ENCODE peak calls at places on chromosomes 6 and 20, in four cellular contexts. One of them, this sample, is unnamed.

GRCh38 chr20:14470977-14471642 is 133.7 kb upstream of the FLRT3 start:
- DNase-seq in fibroblast of lung: no peak
- DNase-seq in colonic mucosa: no peak
- DNase-seq in PC-3: no peak
- DNase-seq in this sample: no peak

GRCh38 chr20:51469578-51470520 is 72.7 kb downstream of the NFATC2 start:
- DNase-seq in fibroblast of lung: no peak
- DNase-seq in colonic mucosa: no peak
- DNase-seq in PC-3: no peak
- DNase-seq in this sample: no peak

GRCh38 chr6:36826520-36827227 is 12.6 kb downstream of the CPNE5 start:
- DNase-seq in fibroblast of lung: no peak
- DNase-seq in colonic mucosa: no peak
- DNase-seq in PC-3: no peak
- DNase-seq in this sample: peak; percentile 29

GRCh38 chr20:43322851-43323250 is 133.1 kb upstream of the PTPRT start:
- DNase-seq in fibroblast of lung: no peak
- DNase-seq in colonic mucosa: peak; percentile 21
- DNase-seq in PC-3: no peak
- DNase-seq in this sample: peak; percentile 27

GRCh38 chr6:27684264-27685211 is 211.6 kb upstream of the ZNF184 start:
- DNase-seq in fibroblast of lung: peak; percentile 92
- DNase-seq in colonic mucosa: peak; percentile 63
- DNase-seq in PC-3: peak; percentile 95
- DNase-seq in this sample: peak; percentile 81

GRCh38 chr20:5191829-5192569 is 65.2 kb downstream of the CDS2 start:
- DNase-seq in fibroblast of lung: peak; percentile 67
- DNase-seq in colonic mucosa: peak; percentile 43
- DNase-seq in PC-3: peak; percentile 82
- DNase-seq in this sample: peak; percentile 81

GRCh38 chr20:53660947-53661381 is 67.3 kb upstream of the ZNF217 start:
- DNase-seq in fibroblast of lung: no peak
- DNase-seq in colonic mucosa: no peak
- DNase-seq in PC-3: no peak
- DNase-seq in this sample: peak; percentile 41

GRCh38 chr20:20743511-20744169 is 31.2 kb upstream of the RALGAPA2 start:
- DNase-seq in fibroblast of lung: peak; percentile 5
- DNase-seq in colonic mucosa: peak; percentile 67
- DNase-seq in PC-3: no peak
- DNase-seq in this sample: no peak

GRCh38 chr6:156919819-156920379 is 142.7 kb downstream of the ARID1B start:
- DNase-seq in fibroblast of lung: no peak
- DNase-seq in colonic mucosa: no peak
- DNase-seq in PC-3: no peak
- DNase-seq in this sample: no peak

GRCh38 chr6:116159782-116160524 is 34.0 kb upstream of the COL10A1 start:
- DNase-seq in fibroblast of lung: peak; percentile 70
- DNase-seq in colonic mucosa: no peak
- DNase-seq in PC-3: no peak
- DNase-seq in this sample: peak; percentile 57

GRCh38 chr20:22575737-22576136 is 8.6 kb downstream of the FOXA2 start:
- DNase-seq in fibroblast of lung: no peak
- DNase-seq in colonic mucosa: no peak
- DNase-seq in PC-3: no peak
- DNase-seq in this sample: no peak

GRCh38 chr20:22572023-22572422 is 12.3 kb downstream of the FOXA2 start:
- DNase-seq in fibroblast of lung: no peak
- DNase-seq in colonic mucosa: no peak
- DNase-seq in PC-3: no peak
- DNase-seq in this sample: no peak

GRCh38 chr20:22575087-22575721 is 9.2 kb downstream of the FOXA2 start:
- DNase-seq in fibroblast of lung: no peak
- DNase-seq in colonic mucosa: peak; percentile 52
- DNase-seq in PC-3: peak; percentile 59
- DNase-seq in this sample: no peak

GRCh38 chr20:22574545-22575086 is 9.8 kb downstream of the FOXA2 start:
- DNase-seq in fibroblast of lung: no peak
- DNase-seq in colonic mucosa: no peak
- DNase-seq in PC-3: peak; percentile 24
- DNase-seq in this sample: no peak

DNA sequence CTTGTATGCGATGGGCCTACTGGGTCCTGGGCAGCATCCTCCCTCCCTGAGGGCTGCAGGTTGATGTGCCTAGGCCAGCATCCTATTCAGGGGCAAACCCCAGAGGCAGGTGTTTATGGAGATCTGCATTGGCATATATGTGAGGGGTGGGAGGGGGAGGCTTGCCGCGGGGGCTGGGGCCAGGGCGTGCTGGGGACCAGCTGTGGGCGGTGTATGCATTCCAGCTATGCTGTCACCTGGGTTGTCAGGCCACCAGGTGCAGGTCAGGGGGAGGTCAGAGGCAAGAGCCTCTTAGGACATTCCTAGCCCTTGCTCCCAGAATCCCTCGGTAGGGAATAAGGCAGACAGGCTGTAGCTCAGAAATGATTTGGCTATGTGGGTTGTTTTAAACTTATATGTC is 11.9 kb downstream of the FOXA2 start:
- DNase-seq in fibroblast of lung: no peak
- DNase-seq in colonic mucosa: no peak
- DNase-seq in PC-3: no peak
- DNase-seq in this sample: no peak
- H3K9ac ChIP-seq in fibroblast of lung: no peak overlapping the region
- H3K9ac ChIP-seq in colonic mucosa: no peak overlapping the region
- H3K9ac ChIP-seq in PC-3: no peak overlapping the region
- H3K9ac ChIP-seq in this sample: no peak overlapping the region

GRCh38 chr20:36845288-36845969 is 30.5 kb upstream of the TLDC2 start:
- DNase-seq in fibroblast of lung: no peak
- DNase-seq in colonic mucosa: no peak
- DNase-seq in PC-3: no peak
- DNase-seq in this sample: no peak
- H3K9ac ChIP-seq in fibroblast of lung: no peak overlapping the region
- H3K9ac ChIP-seq in colonic mucosa: peak overlapping the region; percentile 19
- H3K9ac ChIP-seq in PC-3: no peak overlapping the region
- H3K9ac ChIP-seq in this sample: no peak overlapping the region

DNA sequence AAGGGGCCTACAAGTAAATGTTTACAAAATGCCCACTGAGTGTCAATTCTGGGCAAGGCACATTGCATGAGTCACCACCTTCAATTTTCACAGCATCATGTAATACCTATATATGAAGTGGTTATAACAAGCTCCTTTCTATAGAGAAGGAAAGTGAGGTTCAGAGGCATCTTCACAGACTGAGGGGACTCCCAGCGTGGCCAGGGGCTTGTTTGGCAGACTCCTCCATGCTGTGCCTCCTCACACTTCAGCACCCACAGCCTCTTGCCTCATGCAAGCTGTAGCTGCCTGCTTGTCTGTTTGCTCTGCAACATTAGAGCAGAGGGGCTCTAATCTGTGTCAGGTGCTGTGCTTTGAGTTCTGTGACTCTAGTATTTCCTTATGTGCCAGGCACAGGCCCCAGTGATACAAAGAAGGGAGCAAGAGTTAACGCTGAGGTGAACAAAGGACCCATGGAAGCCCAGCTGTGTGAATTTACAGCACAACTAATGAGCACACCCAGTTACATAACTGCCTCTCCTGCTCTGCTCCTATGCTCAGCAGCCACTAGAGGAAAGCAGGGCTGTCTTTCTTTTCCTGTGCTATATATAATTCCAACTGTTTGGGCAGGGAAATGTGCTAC is 72.3 kb downstream of the ZHX3 start:
- DNase-seq in fibroblast of lung: peak; percentile 36
- DNase-seq in colonic mucosa: no peak
- DNase-seq in PC-3: no peak
- DNase-seq in this sample: peak; percentile 42
- H3K9ac ChIP-seq in fibroblast of lung: no peak overlapping the region
- H3K9ac ChIP-seq in colonic mucosa: no peak overlapping the region
- H3K9ac ChIP-seq in PC-3: no peak overlapping the region
- H3K9ac ChIP-seq in this sample: no peak overlapping the region

GRCh38 chr6:162857321-162857720 is 129.5 kb downstream of the PACRG start:
- DNase-seq in fibroblast of lung: peak; percentile 10
- DNase-seq in colonic mucosa: no peak
- DNase-seq in PC-3: no peak
- DNase-seq in this sample: no peak

GRCh38 chr6:162854228-162854627 is 126.5 kb downstream of the PACRG start:
- DNase-seq in fibroblast of lung: peak; percentile 14
- DNase-seq in colonic mucosa: no peak
- DNase-seq in PC-3: no peak
- DNase-seq in this sample: no peak

GRCh38 chr6:162854734-162855191 is 127.0 kb downstream of the PACRG start:
- DNase-seq in fibroblast of lung: peak; percentile 37
- DNase-seq in colonic mucosa: no peak
- DNase-seq in PC-3: no peak
- DNase-seq in this sample: no peak

GRCh38 chr6:162852810-162853577 is 125.2 kb downstream of the PACRG start:
- DNase-seq in fibroblast of lung: peak; percentile 3
- DNase-seq in colonic mucosa: no peak
- DNase-seq in PC-3: no peak
- DNase-seq in this sample: no peak

DNA sequence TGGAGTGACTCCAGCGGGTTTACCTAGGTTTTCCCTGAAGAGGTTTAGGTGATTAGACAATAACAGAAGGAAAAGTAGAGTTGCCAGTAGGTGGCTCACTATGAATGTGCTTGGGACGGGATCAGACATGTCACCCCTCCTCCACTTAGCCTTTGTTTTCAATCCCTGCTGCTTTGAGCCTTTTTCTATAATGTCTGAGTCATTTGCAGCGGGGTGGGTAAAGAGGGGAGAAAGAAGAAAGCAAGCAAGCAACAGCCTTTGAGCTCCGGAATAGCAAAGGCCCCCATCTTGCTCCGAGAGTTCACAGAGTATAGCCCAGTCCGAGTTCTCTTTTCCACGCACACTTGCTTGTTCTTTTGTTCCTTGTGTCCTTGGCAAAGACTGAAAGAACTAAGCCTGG is 129.1 kb downstream of the PACRG start:
- DNase-seq in fibroblast of lung: peak; percentile 90
- DNase-seq in colonic mucosa: no peak
- DNase-seq in PC-3: peak; percentile 66
- DNase-seq in this sample: peak; percentile 85
- H3K9ac ChIP-seq in fibroblast of lung: no peak overlapping the region
- H3K9ac ChIP-seq in colonic mucosa: no peak overlapping the region
- H3K9ac ChIP-seq in PC-3: no peak overlapping the region
- H3K9ac ChIP-seq in this sample: peak overlapping the region; percentile 56

GRCh38 chr20:64056889-64057627 is 5.9 kb upstream of the TCEA2 start:
- DNase-seq in fibroblast of lung: no peak
- DNase-seq in colonic mucosa: no peak
- DNase-seq in PC-3: no peak
- DNase-seq in this sample: no peak

GRCh38 chr20:64058536-64058935 is 4.5 kb upstream of the TCEA2 start:
- DNase-seq in fibroblast of lung: peak; percentile 76
- DNase-seq in colonic mucosa: no peak
- DNase-seq in PC-3: peak; percentile 26
- DNase-seq in this sample: no peak

GRCh38 chr20:64055893-64056638 is 6.6 kb upstream of the SOX18 start:
- DNase-seq in fibroblast of lung: no peak
- DNase-seq in colonic mucosa: no peak
- DNase-seq in PC-3: peak; percentile 10
- DNase-seq in this sample: no peak

GRCh38 chr20:64056639-64056888 is 6.4 kb upstream of the TCEA2 start:
- DNase-seq in fibroblast of lung: no peak
- DNase-seq in colonic mucosa: no peak
- DNase-seq in PC-3: no peak
- DNase-seq in this sample: no peak

GRCh38 chr20:64057628-64058498 is 5.1 kb upstream of the TCEA2 start:
- DNase-seq in fibroblast of lung: no peak
- DNase-seq in colonic mucosa: peak; percentile 83
- DNase-seq in PC-3: peak; percentile 83
- DNase-seq in this sample: peak; percentile 69
- H3K9ac ChIP-seq in fibroblast of lung: no peak overlapping the region
- H3K9ac ChIP-seq in colonic mucosa: no peak overlapping the region
- H3K9ac ChIP-seq in PC-3: no peak overlapping the region
- H3K9ac ChIP-seq in this sample: no peak overlapping the region

DNA sequence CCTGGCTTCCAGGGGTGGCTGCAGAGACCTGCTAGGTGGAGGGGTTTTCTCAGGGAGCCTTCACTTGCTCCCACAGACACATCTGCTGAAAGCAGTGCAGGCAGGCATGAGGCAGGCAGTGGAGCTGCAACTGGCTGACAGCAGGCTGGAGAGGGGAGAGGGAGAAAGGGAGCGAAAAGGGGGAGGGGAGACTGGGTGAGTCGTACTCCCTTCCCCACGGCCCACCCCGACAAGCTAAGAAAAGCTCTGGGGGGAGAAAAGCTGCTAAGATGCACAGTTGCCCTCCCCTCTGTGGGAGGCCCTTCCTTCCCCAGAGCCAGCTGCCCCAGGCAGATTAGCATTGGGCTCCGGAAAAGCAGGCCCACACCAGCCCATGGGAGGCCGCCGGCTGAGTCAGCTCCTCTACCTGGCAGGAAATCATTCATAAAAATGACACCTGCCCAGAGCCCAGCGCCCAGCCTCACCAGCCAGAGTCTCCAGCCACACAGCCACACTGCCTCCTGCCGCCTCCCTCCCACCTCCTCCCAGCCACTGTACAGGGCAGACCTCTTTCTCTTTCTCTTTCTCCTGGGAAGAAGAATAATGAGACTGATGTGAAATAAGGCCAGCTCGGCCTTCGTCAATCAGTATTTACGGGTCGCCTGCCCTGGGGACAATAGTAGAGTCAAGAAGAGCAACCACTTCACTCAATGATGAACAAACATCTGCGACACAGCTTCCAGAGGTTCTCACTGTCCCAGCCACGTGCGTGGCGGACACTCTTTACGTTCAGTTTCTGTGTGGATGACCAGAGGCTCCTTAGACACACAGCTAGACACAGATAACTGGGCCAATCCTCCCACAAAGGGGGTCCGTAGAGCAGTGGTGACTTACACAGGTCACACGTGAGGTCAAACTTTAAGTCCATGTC is 7.7 kb upstream of the C20orf203 start:
- DNase-seq in fibroblast of lung: peak; percentile 44
- DNase-seq in colonic mucosa: no peak
- DNase-seq in PC-3: peak; percentile 84
- DNase-seq in this sample: no peak
- H3K9ac ChIP-seq in fibroblast of lung: no peak overlapping the region
- H3K9ac ChIP-seq in colonic mucosa: no peak overlapping the region
- H3K9ac ChIP-seq in PC-3: no peak overlapping the region
- H3K9ac ChIP-seq in this sample: no peak overlapping the region

DNA sequence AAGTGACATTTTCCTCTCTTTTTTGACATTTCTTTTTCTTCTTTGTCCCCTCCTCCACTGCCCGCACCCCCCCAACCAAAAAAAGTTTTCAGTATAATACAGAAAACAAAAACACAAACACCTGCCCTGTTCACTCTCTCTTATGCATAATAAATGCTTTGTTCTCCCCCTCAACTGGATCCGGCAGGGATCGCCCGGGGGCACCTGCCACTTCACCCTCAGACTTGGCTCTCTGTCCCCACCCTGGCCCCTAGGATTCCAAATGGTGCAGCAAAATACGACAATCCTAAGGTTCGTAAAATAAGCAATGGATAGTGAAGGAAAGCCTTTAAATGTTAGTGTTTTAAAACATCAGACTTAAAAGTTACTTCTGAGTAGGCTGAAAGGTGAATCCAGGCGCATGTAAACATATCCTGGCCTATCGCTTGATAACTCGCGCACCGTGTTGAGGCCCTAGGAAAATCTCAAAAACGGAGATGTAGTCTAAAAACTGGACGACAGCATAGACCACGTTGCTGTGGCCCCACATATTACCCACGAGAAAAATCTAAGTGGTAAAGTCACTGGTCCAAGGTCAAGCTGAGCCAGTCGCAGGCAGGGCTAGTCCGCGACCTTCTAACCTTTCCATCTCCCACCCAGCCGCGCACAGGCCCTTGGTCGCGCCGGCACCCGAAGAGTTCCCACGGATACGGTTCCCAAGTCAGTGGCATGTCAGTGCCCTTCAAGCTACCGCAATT is 130.8 kb downstream of the OGFRL1 start:
- DNase-seq in fibroblast of lung: no peak
- DNase-seq in colonic mucosa: no peak
- DNase-seq in PC-3: peak; percentile 15
- DNase-seq in this sample: peak; percentile 35
- H3K9ac ChIP-seq in fibroblast of lung: peak overlapping the region; percentile 74
- H3K9ac ChIP-seq in colonic mucosa: peak overlapping the region; percentile 70
- H3K9ac ChIP-seq in PC-3: peak overlapping the region; percentile 69
- H3K9ac ChIP-seq in this sample: peak overlapping the region; percentile 66